ENCODE peak calls at places on chromosome 4, in six cellular contexts. O, B, D, G, Y and P are unnamed samples.

GRCh38 chr4:44760142-44760898 is 34.0 kb upstream of the GNPDA2 start:
- DNase-seq in G (peak; percentile 12), O (peak; percentile 70), B (no peak), D (peak; percentile 10), Y (no peak), P (no peak)

GRCh38 chr4:138766332-138766731 is 249.2 kb upstream of the NOCT start:
- DNase-seq in B (no peak), O (no peak), D (no peak), G (no peak), Y (no peak), P (no peak)

GRCh38 chr4:81039351-81040174 is 9.1 kb downstream of the BMP3 start:
- DNase-seq in D (no peak), Y (no peak), O (peak; percentile 19), G (no peak), B (no peak), P (no peak)

GRCh38 chr4:53126099-53126498 is 239.8 kb downstream of the SCFD2 start:
- DNase-seq in D (no peak), B (no peak), G (no peak), O (no peak), Y (no peak), P (no peak)

GRCh38 chr4:57426779-57427395 is 316.7 kb upstream of the IGFBP7 start:
- DNase-seq in Y (peak; percentile 36), D (peak; percentile 58), O (peak; percentile 86), G (peak; percentile 55), B (peak; percentile 53), P (peak; percentile 16)

GRCh38 chr4:76232681-76233080 is 18.8 kb upstream of the FAM47E start:
- DNase-seq in Y (no peak), G (no peak), B (no peak), D (no peak), O (no peak), P (no peak)

GRCh38 chr4:56215901-56216300 is 171.4 kb downstream of the AASDH start:
- DNase-seq in G (no peak), D (no peak), O (peak; percentile 62), B (peak; percentile 37), Y (no peak), P (no peak)

GRCh38 chr4:18318682-18319410 is 297.3 kb upstream of the LCORL start:
- DNase-seq in Y (no peak), G (no peak), O (peak; percentile 1), D (no peak), B (peak; percentile 7), P (no peak)

GRCh38 chr4:103692615-103693014 is 27.2 kb downstream of the TACR3 start:
- DNase-seq in B (no peak), Y (no peak), O (no peak), G (no peak), D (no peak), P (no peak)

GRCh38 chr4:112509243-112510190 is 6.5 kb downstream of the NEUROG2 start:
- DNase-seq in G (no peak), Y (no peak), B (no peak), D (no peak), O (no peak), P (no peak)

GRCh38 chr4:173057442-173057841 is 111.2 kb upstream of the GALNT7 start:
- DNase-seq in D (no peak), Y (no peak), G (no peak), O (no peak), B (no peak), P (no peak)

GRCh38 chr4:76016383-76016782 is 6.9 kb downstream of the CXCL10 start:
- DNase-seq in Y (no peak), O (no peak), G (no peak), D (no peak), B (no peak), P (no peak)

GRCh38 chr4:150310159-150310895 is 232.1 kb downstream of the DCLK2 start:
- DNase-seq in Y (peak; percentile 13), O (peak; percentile 83), G (no peak), D (no peak), B (no peak), P (no peak)

GRCh38 chr4:37066149-37066548 is 178.4 kb upstream of the NWD2 start:
- DNase-seq in Y (no peak), O (no peak), B (no peak), G (no peak), D (peak; percentile 35), P (no peak)

GRCh38 chr4:57981123-57981522 is 870.9 kb upstream of the IGFBP7 start:
- DNase-seq in O (no peak), D (no peak), Y (no peak), G (no peak), B (no peak), P (no peak)

GRCh38 chr4:4875147-4875546 is 15.7 kb downstream of the MSX1 start:
- DNase-seq in B (no peak), G (no peak), Y (no peak), O (no peak), D (no peak), P (no peak)

GRCh38 chr4:52627876-52628275 is 31.2 kb downstream of the USP46 start:
- DNase-seq in O (no peak), D (no peak), G (no peak), B (no peak), Y (no peak), P (no peak)

GRCh38 chr4:169024762-169025161 is 14.7 kb upstream of the CBR4 start:
- DNase-seq in G (peak; percentile 59), O (peak; percentile 77), D (no peak), Y (peak; percentile 11), B (no peak), P (no peak)

GRCh38 chr4:185833055-185833598 is 21.1 kb upstream of the SORBS2 start:
- DNase-seq in O (peak; percentile 60), G (no peak), Y (no peak), B (peak; percentile 99), D (no peak), P (no peak)

GRCh38 chr4:185265942-185266341 is 56.5 kb downstream of the SNX25 start:
- DNase-seq in O (peak; percentile 76), B (no peak), G (no peak), Y (peak; percentile 36), D (no peak), P (no peak)

GRCh38 chr4:31041385-31041784 is 321.2 kb downstream of the PCDH7 start:
- DNase-seq in O (no peak), B (no peak), D (no peak), Y (no peak), G (no peak), P (no peak)

GRCh38 chr4:140125374-140125773 is 28.6 kb downstream of the MAML3 start:
- DNase-seq in G (no peak), D (no peak), O (no peak), B (no peak), Y (no peak), P (no peak)

GRCh38 chr4:182297659-182298058 is 54.5 kb downstream of the TENM3 start:
- DNase-seq in Y (no peak), G (no peak), O (peak; percentile 66), D (no peak), B (no peak), P (no peak)

GRCh38 chr4:6090936-6091335 is 72.7 kb upstream of the C4orf50 start:
- DNase-seq in G (no peak), B (no peak), D (no peak), Y (no peak), O (no peak), P (no peak)

GRCh38 chr4:6085028-6085942 is 67.1 kb upstream of the C4orf50 start:
- DNase-seq in O (no peak), Y (no peak), G (no peak), D (no peak), B (no peak), P (no peak)

GRCh38 chr4:6088950-6089349 is 70.7 kb upstream of the C4orf50 start:
- DNase-seq in B (no peak), D (no peak), G (no peak), O (no peak), Y (no peak), P (no peak)

GRCh38 chr4:6085943-6086628 is 67.9 kb upstream of the C4orf50 start:
- DNase-seq in O (no peak), D (no peak), G (no peak), Y (no peak), B (no peak), P (no peak)

DNA sequence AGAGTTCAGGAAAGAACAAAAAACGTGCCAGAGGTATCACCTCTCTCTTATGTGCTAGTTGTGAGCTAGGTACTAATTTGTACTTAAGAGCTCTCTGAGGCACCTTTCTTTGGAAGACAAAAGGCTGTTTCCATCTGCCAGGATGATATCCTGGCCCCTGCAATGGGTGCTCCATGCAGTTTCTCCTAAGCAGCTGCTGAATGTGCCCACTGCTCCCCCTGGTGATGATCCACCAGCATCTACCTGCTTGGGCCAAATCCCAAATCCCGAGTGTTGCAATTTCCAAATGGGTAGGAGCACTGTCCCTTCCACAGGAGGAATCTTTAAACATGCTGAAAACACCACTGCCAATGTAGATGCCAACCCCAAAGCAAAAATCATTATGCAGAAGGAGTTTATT is 69.4 kb upstream of the C4orf50 start:
- DNase-seq in O (peak; percentile 26), D (peak; percentile 41), G (no peak), B (peak; percentile 2), Y (no peak), P (no peak)
- TF ChIP-seq CTCF in O (peak; percentile 36), D (peak; percentile 82), G (peak; percentile 13), B (peak; percentile 73), Y (peak; percentile 42), P (no peak)

GRCh38 chr4:98546910-98547544 is 111.4 kb downstream of the TSPAN5 start:
- DNase-seq in D (no peak), B (no peak), G (no peak), O (peak; percentile 83), Y (no peak), P (peak; percentile 44)
- TF ChIP-seq CTCF in D (no peak), B (peak; percentile 13), G (no peak), O (peak; percentile 53), Y (peak; percentile 29), P (peak; percentile 35)

DNA sequence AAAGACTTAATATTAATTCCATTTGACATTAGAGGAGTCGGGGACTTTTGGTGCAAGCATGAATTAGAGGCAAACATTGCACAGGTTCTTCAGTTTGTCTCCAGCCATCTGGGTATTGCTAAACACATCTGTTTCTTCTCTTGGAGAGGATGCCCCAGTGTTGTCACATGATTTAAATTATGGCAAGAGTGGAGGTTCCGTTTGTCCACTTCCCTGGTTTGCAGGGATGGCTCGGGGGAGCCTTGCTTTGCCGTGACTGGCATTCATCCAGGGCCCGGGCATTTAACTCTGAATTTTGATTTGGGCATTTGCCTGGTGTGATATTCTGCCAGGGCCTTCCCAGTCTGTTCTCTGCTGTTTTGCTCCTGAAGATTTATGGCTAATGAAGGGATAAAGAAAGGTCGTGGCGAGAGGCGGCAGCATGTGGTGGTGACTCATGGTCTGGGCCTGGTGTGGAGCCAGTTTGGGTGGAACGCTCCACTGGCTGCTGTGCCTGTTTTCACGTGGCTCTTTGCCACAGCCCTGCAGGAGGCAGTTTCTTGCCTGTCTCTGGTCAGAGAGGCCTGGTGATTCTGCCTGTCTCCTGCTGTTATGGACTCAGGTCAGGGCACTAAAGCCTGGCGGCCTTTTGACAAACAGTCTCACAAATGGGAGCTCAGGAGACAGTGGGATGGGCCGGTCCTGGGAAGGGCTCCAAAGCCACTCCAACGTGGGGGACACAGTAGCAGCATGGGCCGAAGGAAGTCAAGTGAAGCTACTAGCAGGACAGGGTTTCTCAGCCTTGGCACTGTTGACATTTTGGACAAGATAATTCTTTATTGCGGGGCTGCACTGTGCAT is 99.4 kb upstream of the PGRMC2 start:
- DNase-seq in D (peak; percentile 89), Y (peak; percentile 91), O (peak; percentile 99), B (peak; percentile 98), G (no peak), P (peak; percentile 94)
- TF ChIP-seq CTCF in D (no peak), Y (peak; percentile 13), O (peak; percentile 29), B (peak; percentile 11), G (no peak), P (peak; percentile 1)

DNA sequence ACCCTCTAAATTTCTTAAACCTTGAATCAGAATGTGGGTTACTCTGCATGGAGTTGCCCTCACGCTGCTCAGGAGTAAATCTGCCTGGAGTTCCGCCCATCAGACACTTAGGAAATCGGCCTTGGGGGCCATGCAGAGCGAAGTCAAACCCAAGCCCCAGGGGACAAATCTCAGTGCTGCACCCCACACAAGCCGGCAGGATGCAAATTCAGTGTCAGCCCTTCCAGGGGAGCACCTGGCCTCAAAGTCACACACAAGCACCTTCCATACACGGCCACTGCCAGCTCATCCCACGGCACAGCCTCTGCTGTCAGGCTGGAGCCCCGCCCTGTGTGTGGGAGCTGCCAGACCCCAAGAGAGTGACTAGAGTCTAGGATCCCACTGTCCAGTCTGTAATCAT is 27.4 kb downstream of the RNF212 start:
- DNase-seq in O (no peak), Y (no peak), G (no peak), D (no peak), B (no peak), P (no peak)
- TF ChIP-seq CTCF in O (no peak), Y (no peak), G (no peak), D (no peak), B (no peak), P (no peak)